ENCODE peak calls at places on chromosomes 16 and 17, in nine cellular contexts. X is PC-3, I is psoas muscle, A is left lung, V is upper lobe of right lung, O is GM23338, Z is pancreas, M is gastrocnemius medialis, H is Panc1. K is an unnamed sample.
A peak's percentile ranks its signal among the peaks of the same experiment; 100 is the strongest.

GRCh38 chr17:28049071-28049470 is 6.6 kb downstream of the NLK start:
- ATAC-seq in X (no peak), I (no peak), A (no peak), V (no peak), O (no peak), Z (no peak), M (no peak), H (no peak), K (no peak)

GRCh38 chr16:66271074-66272060 is 95.1 kb upstream of the CDH5 start:
- ATAC-seq in X (peak; percentile 72), I (no peak), A (no peak), V (no peak), O (no peak), Z (no peak), M (no peak), H (no peak), K (no peak)

GRCh38 chr16:88274847-88275246 is 107.9 kb upstream of the ZNF469 start:
- ATAC-seq in X (no peak), I (no peak), A (peak; percentile 35), V (no peak), O (no peak), Z (no peak), M (no peak), H (no peak), K (no peak)

GRCh38 chr17:20143740-20144139 is 134.6 kb downstream of the SPECC1 start:
- ATAC-seq in X (no peak), I (no peak), A (no peak), V (no peak), O (peak; percentile 74), Z (no peak), M (no peak), H (no peak), K (no peak)

GRCh38 chr16:89034573-89034961 is 57.6 kb upstream of the CBFA2T3 start:
- ATAC-seq in X (no peak), I (no peak), A (no peak), V (no peak), O (no peak), Z (no peak), M (no peak), H (no peak), K (peak; percentile 12)

GRCh38 chr16:47986031-47986430 is 169.8 kb downstream of the ABCC12 start:
- ATAC-seq in X (no peak), I (no peak), A (no peak), V (no peak), O (peak; percentile 32), Z (no peak), M (no peak), H (no peak), K (no peak)

GRCh38 chr17:4560837-4561241 is 462 bp upstream of the GGT6 start:
- ATAC-seq in X (no peak), I (no peak), A (peak; percentile 10), V (peak; percentile 9), O (peak; percentile 47), Z (peak; percentile 8), M (no peak), H (no peak), K (no peak)

GRCh38 chr16:27258241-27258734 is 10.3 kb downstream of the NSMCE1 start:
- ATAC-seq in X (peak; percentile 71), I (no peak), A (peak; percentile 50), V (peak; percentile 57), O (no peak), Z (no peak), M (peak; percentile 60), H (no peak), K (peak; percentile 68)

GRCh38 chr17:42354956-42355843 is 33.0 kb downstream of the STAT3 start:
- ATAC-seq in X (no peak), I (no peak), A (peak; percentile 45), V (peak; percentile 21), O (no peak), Z (peak; percentile 22), M (no peak), H (no peak), K (no peak)

GRCh38 chr16:48194828-48195566 is 39.2 kb upstream of the ABCC12 start:
- ATAC-seq in X (peak; percentile 97), I (no peak), A (no peak), V (peak; percentile 30), O (no peak), Z (peak; percentile 47), M (no peak), H (peak; percentile 45), K (no peak)

GRCh38 chr16:800834-801488 is 427 bp upstream of the GNG13 start:
- ATAC-seq in X (no peak), I (no peak), A (no peak), V (no peak), O (peak; percentile 11), Z (no peak), M (no peak), H (peak; percentile 39), K (no peak)

GRCh38 chr16:88917915-88918627 is 51.6 kb upstream of the PABPN1L start:
- ATAC-seq in X (no peak), I (no peak), A (no peak), V (no peak), O (no peak), Z (no peak), M (no peak), H (no peak), K (no peak)

GRCh38 chr16:89104303-89104702 is 10.7 kb downstream of the ACSF3 start:
- ATAC-seq in X (no peak), I (no peak), A (no peak), V (no peak), O (no peak), Z (no peak), M (no peak), H (no peak), K (no peak)

GRCh38 chr17:83187782-83188311 is 108.4 kb downstream of the METRNL start:
- ATAC-seq in X (no peak), I (no peak), A (no peak), V (no peak), O (no peak), Z (no peak), M (no peak), H (no peak), K (no peak)

GRCh38 chr17:14095630-14096029 is 26.3 kb downstream of the COX10 start:
- ATAC-seq in X (no peak), I (no peak), A (peak; percentile 91), V (peak; percentile 90), O (no peak), Z (no peak), M (no peak), H (no peak), K (no peak)

GRCh38 chr17:31525801-31526549 is 134.5 kb downstream of the RAB11FIP4 start:
- ATAC-seq in X (peak; percentile 64), I (peak; percentile 43), A (no peak), V (no peak), O (peak; percentile 53), Z (peak; percentile 16), M (no peak), H (peak; percentile 72), K (no peak)
- TF ChIP-seq CTCF in X (peak; percentile 44), I (no peak), A (no peak), V (peak; percentile 21), O (peak; percentile 36), Z (no peak), M (no peak), H (peak; percentile 55), K (peak; percentile 36)

GRCh38 chr17:44221862-44222111 is 2.3 kb upstream of the UBTF start:
- ATAC-seq in X (no peak), I (peak; percentile 0), A (no peak), V (no peak), O (no peak), Z (no peak), M (no peak), H (no peak), K (no peak)

GRCh38 chr17:44223574-44224046 is 4.1 kb upstream of the UBTF start:
- ATAC-seq in X (peak; percentile 8), I (no peak), A (no peak), V (no peak), O (no peak), Z (peak; percentile 27), M (no peak), H (no peak), K (no peak)

GRCh38 chr17:44220211-44221071 is 966 bp upstream of the UBTF start:
- ATAC-seq in X (peak; percentile 5), I (peak; percentile 30), A (peak; percentile 31), V (peak; percentile 30), O (peak; percentile 12), Z (peak; percentile 23), M (peak; percentile 13), H (peak; percentile 43), K (peak; percentile 26)

GRCh38 chr17:44221072-44221861 is 1.8 kb upstream of the UBTF start:
- ATAC-seq in X (peak; percentile 7), I (peak; percentile 59), A (peak; percentile 46), V (peak; percentile 32), O (peak; percentile 54), Z (peak; percentile 39), M (peak; percentile 26), H (peak; percentile 50), K (peak; percentile 17)

GRCh38 chr17:44222112-44222869 is 2.8 kb upstream of the UBTF start:
- ATAC-seq in X (peak; percentile 21), I (peak; percentile 54), A (peak; percentile 51), V (peak; percentile 34), O (peak; percentile 29), Z (peak; percentile 41), M (peak; percentile 13), H (peak; percentile 31), K (peak; percentile 41)
- TF ChIP-seq CTCF in X (peak; percentile 36), I (peak; percentile 8), A (no peak), V (peak; percentile 24), O (peak; percentile 20), Z (no peak), M (no peak), H (no peak), K (no peak)

GRCh38 chr17:57004944-57005579 is 27.1 kb downstream of the SCPEP1 start:
- ATAC-seq in X (peak; percentile 57), I (peak; percentile 73), A (peak; percentile 65), V (peak; percentile 60), O (peak; percentile 49), Z (peak; percentile 52), M (peak; percentile 44), H (peak; percentile 64), K (peak; percentile 52)
- TF ChIP-seq CTCF in X (peak; percentile 75), I (peak; percentile 36), A (no peak), V (peak; percentile 29), O (peak; percentile 53), Z (peak; percentile 14), M (no peak), H (peak; percentile 55), K (peak; percentile 67)

GRCh38 chr16:75088934-75089333 is 27.6 kb downstream of the LDHD start:
- ATAC-seq in X (no peak), I (no peak), A (no peak), V (no peak), O (no peak), Z (no peak), M (no peak), H (no peak), K (no peak)

GRCh38 chr16:75089486-75090202 is 26.9 kb downstream of the LDHD start:
- ATAC-seq in X (no peak), I (no peak), A (no peak), V (no peak), O (no peak), Z (no peak), M (no peak), H (no peak), K (no peak)

GRCh38 chr16:75087040-75087979 is 29.3 kb downstream of the LDHD start:
- ATAC-seq in X (peak; percentile 28), I (peak; percentile 92), A (peak; percentile 76), V (peak; percentile 78), O (peak; percentile 80), Z (peak; percentile 74), M (peak; percentile 94), H (no peak), K (peak; percentile 85)

GRCh38 chr16:75086281-75086680 is 30.3 kb downstream of the LDHD start:
- ATAC-seq in X (peak; percentile 33), I (peak; percentile 18), A (peak; percentile 16), V (no peak), O (no peak), Z (no peak), M (no peak), H (no peak), K (no peak)

GRCh38 chr16:75088226-75088625 is 28.4 kb downstream of the LDHD start:
- ATAC-seq in X (no peak), I (no peak), A (no peak), V (no peak), O (no peak), Z (no peak), M (no peak), H (no peak), K (no peak)
- TF ChIP-seq CTCF in X (no peak), I (no peak), A (no peak), V (no peak), O (no peak), Z (no peak), M (no peak), H (no peak), K (no peak)

K was measured in gastroesophageal sphincter.